ENCODE peak calls at places on chromosomes 11 and 22, in eight cellular contexts. D, M, S, F, R, T, N and A are unnamed samples.

GRCh38 chr11:39786281-39786680 is 1673.2 kb downstream of the LRRC4C start:
- DNase-seq in F (no peak), M (no peak), R (no peak), T (no peak), N (no peak), S (no peak), D (peak), A (no peak)

GRCh38 chr11:111417766-111418435 is 38.8 kb upstream of the POU2AF1 start:
- DNase-seq in M (no peak), D (no peak), R (peak), N (peak), S (no peak), T (no peak), F (no peak), A (peak)

GRCh38 chr11:57315491-57315890 is 9.3 kb downstream of the TNKS1BP1 start:
- DNase-seq in R (no peak), M (no peak), D (no peak), F (no peak), S (no peak), N (no peak), T (no peak), A (peak)

GRCh38 chr22:19958083-19959042 is 16.7 kb upstream of the TXNRD2 start:
- DNase-seq in F (no peak), R (peak), M (no peak), T (no peak), S (no peak), D (no peak), N (no peak), A (no peak)

GRCh38 chr11:35714882-35715612 is 52.5 kb downstream of the TRIM44 start:
- DNase-seq in F (no peak), M (no peak), D (no peak), T (no peak), N (peak), S (no peak), R (no peak), A (no peak)

GRCh38 chr11:48109046-48109666 is 107.5 kb upstream of the OR4B1 start:
- DNase-seq in M (no peak), R (no peak), D (no peak), F (peak), S (no peak), N (no peak), T (peak), A (no peak)

GRCh38 chr11:87456499-87456898 is 418.8 kb downstream of the TMEM135 start:
- DNase-seq in M (no peak), S (no peak), R (no peak), D (no peak), T (no peak), F (no peak), N (no peak), A (no peak)

GRCh38 chr11:102347526-102348331 is 715 bp downstream of the BIRC2 start:
- DNase-seq in S (no peak), D (no peak), R (no peak), N (no peak), F (no peak), T (no peak), M (no peak), A (peak)

GRCh38 chr22:30305519-30305905 is 16.2 kb upstream of the CASTOR1 start:
- DNase-seq in N (peak), T (no peak), F (no peak), M (peak), D (no peak), R (peak), S (no peak), A (peak)

GRCh38 chr22:38353701-38354100 is 36.5 kb upstream of the CSNK1E start:
- DNase-seq in F (no peak), T (peak), M (no peak), N (no peak), R (peak), D (no peak), S (peak), A (no peak)

GRCh38 chr22:27752771-27753170 is 48.8 kb downstream of the MN1 start:
- DNase-seq in N (no peak), R (peak), S (no peak), D (no peak), F (no peak), M (peak), T (no peak), A (no peak)

GRCh38 chr11:10478066-10478465 is 23.0 kb downstream of the AMPD3 start:
- DNase-seq in M (no peak), D (no peak), S (no peak), R (no peak), T (no peak), F (no peak), N (no peak), A (no peak)
- H3K27ac ChIP-seq in M (no peak), D (no peak), S (no peak), R (no peak), T (no peak), F (no peak), N (no peak), A (no peak)

GRCh38 chr11:79937935-79938334 is 497.1 kb upstream of the TENM4 start:
- DNase-seq in F (no peak), M (no peak), R (no peak), T (no peak), D (no peak), N (no peak), S (no peak), A (no peak)

GRCh38 chr11:79931692-79932091 is 490.9 kb upstream of the TENM4 start:
- DNase-seq in T (peak), S (no peak), R (no peak), M (no peak), D (no peak), F (no peak), N (no peak), A (no peak)

GRCh38 chr11:79926707-79927106 is 485.9 kb upstream of the TENM4 start:
- DNase-seq in F (no peak), S (no peak), D (no peak), R (no peak), M (no peak), N (no peak), T (peak), A (no peak)

DNA sequence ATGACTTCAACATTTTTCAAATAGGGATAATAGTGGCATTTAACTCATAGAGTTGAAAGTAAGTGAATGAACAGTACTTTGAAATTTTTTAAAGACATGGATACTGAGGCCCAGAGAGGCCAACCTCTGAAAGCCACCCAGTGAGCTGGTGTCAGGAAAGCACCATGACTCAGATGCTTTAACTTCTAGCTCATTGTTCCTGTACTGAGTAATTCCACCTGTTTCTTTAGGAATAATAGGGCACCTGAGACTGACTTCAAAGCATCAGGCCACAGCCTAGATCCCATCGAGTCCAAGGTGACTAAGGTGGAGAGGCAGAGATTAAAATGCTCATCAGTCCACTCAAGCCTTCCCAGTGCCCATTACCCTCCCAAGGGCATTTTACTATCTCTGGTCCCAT is 491.8 kb upstream of the TENM4 start:
- DNase-seq in N (no peak), M (no peak), T (no peak), R (no peak), S (no peak), D (no peak), F (no peak), A (no peak)
- TF ChIP-seq POLR2A in N (no peak), M (no peak), T (no peak), R (no peak), S (no peak), D (no peak), F (no peak), A (no peak)

GRCh38 chr11:108873305-108873704 is 208.4 kb downstream of the DDX10 start:
- DNase-seq in F (no peak), M (no peak), T (no peak), N (no peak), R (no peak), S (no peak), D (no peak), A (no peak)

GRCh38 chr11:108871152-108871551 is 206.3 kb downstream of the DDX10 start:
- DNase-seq in T (no peak), R (no peak), M (no peak), D (no peak), N (no peak), S (no peak), F (no peak), A (no peak)

GRCh38 chr11:108873938-108874337 is 209.1 kb downstream of the DDX10 start:
- DNase-seq in M (no peak), T (no peak), D (no peak), R (no peak), S (no peak), N (no peak), F (no peak), A (no peak)

GRCh38 chr11:108871867-108872266 is 207.0 kb downstream of the DDX10 start:
- DNase-seq in R (no peak), S (no peak), F (no peak), T (no peak), N (no peak), M (no peak), D (no peak), A (no peak)

GRCh38 chr11:108872781-108873291 is 208.0 kb downstream of the DDX10 start:
- DNase-seq in R (no peak), S (no peak), D (no peak), F (no peak), T (no peak), N (no peak), M (no peak), A (no peak)
- TF ChIP-seq EP300 in R (no peak), S (no peak), D (no peak), F (no peak), T (no peak), N (no peak), M (no peak), A (no peak)

GRCh38 chr11:65887723-65888162 is 528 bp downstream of the FIBP start:
- DNase-seq in D (no peak), S (no peak), R (no peak), T (no peak), M (no peak), F (no peak), N (no peak), A (no peak)
- H3K27ac ChIP-seq in D (peak), S (peak), R (peak), T (peak), M (peak), F (peak), N (peak), A (peak)

GRCh38 chr22:48488149-48488551 is 1339.5 kb downstream of the BRD1 start:
- DNase-seq in R (no peak), D (no peak), S (peak), T (no peak), M (no peak), N (no peak), F (no peak), A (no peak)
- TF ChIP-seq POLR2A in R (no peak), D (no peak), S (no peak), T (no peak), M (no peak), N (no peak), F (no peak), A (no peak)

GRCh38 chr11:79971255-79971654 is 530.4 kb upstream of the TENM4 start:
- DNase-seq in N (no peak), T (no peak), D (no peak), M (no peak), S (no peak), F (no peak), R (no peak), A (no peak)

DNA sequence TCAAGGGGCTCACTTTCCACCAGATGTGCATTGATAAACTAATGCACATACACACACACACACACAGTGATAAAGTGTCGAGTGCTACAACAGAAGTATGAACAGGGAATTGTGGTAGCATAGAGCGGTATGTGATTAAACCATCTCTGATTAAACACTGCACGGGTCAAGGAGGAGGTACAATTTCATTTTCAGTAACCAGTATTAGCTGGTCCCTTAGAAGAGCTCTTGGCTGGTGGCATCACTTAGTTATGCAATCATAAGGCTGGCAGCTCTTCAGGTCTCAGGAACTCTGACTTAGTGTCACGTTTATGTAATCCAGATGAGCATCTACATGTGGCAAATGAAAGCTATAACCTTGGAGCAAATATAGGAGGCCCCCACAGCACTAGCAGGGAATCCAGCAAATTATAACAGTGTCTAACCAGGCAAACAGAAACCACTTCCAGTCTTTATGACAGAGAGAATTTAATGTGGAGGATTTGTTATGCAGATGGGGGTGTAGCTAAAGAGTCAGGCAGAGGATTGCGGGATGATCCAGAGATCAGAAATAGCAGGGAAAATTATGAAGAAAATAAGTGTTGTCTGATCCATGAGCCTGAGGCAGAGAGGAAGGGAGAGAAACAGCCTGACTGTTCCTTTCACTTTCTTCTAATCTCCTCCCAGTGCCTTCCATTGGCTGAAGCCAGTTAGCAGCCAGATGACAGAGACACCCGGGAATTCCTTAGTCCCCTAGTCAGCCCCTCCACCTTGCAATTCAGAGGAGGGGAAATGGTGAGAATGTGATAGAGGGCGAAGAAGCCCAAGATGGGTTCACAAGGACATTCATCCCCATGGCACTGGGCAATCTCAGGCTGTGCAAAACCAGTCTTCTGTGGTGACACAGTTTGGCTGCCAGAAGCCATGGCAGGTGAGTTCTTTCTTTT is 533.1 kb upstream of the TENM4 start:
- DNase-seq in R (no peak), N (no peak), T (no peak), F (no peak), D (no peak), S (no peak), M (no peak), A (no peak)
- TF ChIP-seq EP300 in R (no peak), N (no peak), T (no peak), F (no peak), D (no peak), S (no peak), M (no peak), A (no peak)

GRCh38 chr22:50304528-50305392 is 2.7 kb downstream of the PLXNB2 start:
- DNase-seq in F (no peak), T (no peak), S (no peak), N (no peak), R (peak), M (peak), D (peak), A (peak)

GRCh38 chr22:50303848-50304527 is 3.5 kb downstream of the PLXNB2 start:
- DNase-seq in F (no peak), N (no peak), S (no peak), T (no peak), M (peak), R (peak), D (peak), A (peak)

GRCh38 chr22:50302564-50302963 is 4.9 kb downstream of the PLXNB2 start:
- DNase-seq in S (no peak), D (no peak), N (no peak), M (peak), R (no peak), F (no peak), T (no peak), A (no peak)

GRCh38 chr22:50302041-50302541 is 5.4 kb downstream of the PLXNB2 start:
- DNase-seq in F (no peak), D (peak), N (no peak), M (peak), T (no peak), R (no peak), S (no peak), A (peak)

DNA sequence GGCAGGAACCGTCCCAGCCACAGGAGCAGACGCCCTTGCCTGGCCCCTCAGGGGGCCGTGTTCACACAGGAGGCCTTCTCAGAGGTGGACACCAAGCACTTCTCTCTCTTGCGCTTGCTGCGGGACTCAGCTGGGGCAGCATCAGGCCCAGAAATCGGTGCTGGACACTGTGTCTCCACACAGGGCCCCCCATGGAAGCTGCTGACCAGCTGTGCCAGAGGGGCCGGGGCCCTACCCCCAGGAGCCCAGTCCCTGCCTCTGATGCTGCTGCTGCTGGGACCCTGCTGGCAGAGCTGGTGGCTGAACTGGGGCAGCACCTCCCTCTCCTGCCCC is 4.0 kb downstream of the PLXNB2 start:
- DNase-seq in R (no peak), N (no peak), T (no peak), F (no peak), D (no peak), S (no peak), M (no peak), A (no peak)
- H3K27ac ChIP-seq in R (peak), N (peak), T (peak), F (peak), D (peak), S (peak), M (peak), A (peak)

DNA sequence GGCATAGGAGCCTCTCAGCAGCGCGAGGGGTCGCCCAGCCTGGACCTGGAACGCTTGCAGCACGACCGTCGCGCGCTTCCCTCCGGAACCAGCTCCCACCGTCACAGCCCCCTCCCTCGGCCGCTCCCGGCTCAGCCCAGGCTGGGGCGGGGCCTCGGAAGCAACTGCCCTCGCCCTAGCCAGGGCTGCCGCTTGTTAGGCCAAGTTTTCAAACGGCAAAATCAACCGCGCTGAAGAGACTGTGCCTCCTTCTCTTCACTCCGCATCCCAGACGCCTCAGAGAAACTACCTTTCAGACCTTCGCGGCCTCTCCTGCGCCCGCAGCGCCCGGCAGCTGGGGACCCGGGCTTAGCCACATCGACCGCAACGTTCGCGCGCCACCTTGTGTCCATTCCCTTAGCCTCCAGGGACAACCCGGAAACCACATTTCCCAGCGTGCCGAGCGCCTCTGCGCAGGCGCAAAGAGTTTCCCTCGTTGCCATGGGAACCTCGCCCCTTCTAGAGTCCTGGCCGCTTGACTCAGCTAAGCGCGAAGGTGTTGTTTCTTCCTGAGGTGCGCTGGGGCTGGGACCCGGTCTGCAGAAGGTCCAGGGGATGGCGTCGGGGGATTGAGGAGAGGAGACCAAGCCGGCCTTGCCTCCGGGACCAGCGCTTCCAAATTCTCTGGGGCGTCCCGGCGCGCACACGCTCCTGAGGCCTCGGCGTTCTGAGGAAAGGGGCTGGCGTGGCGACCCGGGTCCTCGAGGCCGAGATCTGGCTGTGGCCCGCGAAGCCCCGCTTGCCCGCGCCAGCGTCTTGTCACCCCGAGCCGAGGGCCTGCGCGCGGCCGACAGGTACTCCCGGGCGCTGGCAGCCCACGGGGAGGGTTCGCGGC is 14.3 kb downstream of the SSH3 start:
- DNase-seq in N (peak), S (peak), R (peak), T (peak), F (peak), D (peak), M (peak), A (peak)
- TF ChIP-seq POLR2A in N (peak), S (no peak), R (no peak), T (no peak), F (peak), D (peak), M (no peak), A (peak)

DNA sequence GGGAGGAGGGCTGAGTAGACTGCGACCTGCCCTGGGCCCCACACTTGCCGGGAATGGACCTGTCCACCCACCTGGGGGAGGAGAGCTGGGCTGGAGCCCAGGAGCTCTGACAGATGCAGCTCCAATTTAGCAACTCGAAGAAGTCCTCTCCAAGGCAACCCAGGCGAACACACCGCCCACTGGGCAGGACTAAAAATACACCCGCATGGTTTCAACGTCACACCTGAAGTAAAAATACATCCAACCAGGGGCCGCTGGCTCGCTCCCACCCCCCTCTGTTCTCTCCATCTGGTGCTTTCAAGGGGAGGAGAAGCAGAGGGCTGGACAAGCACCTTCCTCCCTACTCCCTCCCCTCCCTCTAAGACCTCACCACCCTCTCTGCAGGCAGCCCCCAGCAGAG is 119.9 kb downstream of the FEZ1 start:
- DNase-seq in D (no peak), N (no peak), R (peak), M (peak), T (peak), F (no peak), S (no peak), A (no peak)
- TF ChIP-seq EP300 in D (peak), N (no peak), R (no peak), M (no peak), T (no peak), F (no peak), S (no peak), A (no peak)

GRCh38 chr22:36238348-36239149 is 778 bp downstream of the APOL2 start:
- DNase-seq in S (no peak), N (no peak), F (no peak), T (no peak), D (peak), R (no peak), M (no peak), A (peak)
- H3K27ac ChIP-seq in S (peak), N (peak), F (peak), T (peak), D (peak), R (peak), M (peak), A (peak)